ENCODE peak calls at places on chromosomes 11 and 22, in seven cellular contexts. A is substantia nigra; X is stimulated activated effector memory CD8-positive, alpha-beta T cell treated with anti-CD3 and anti-CD28 coated beads, Interleukin-12 subunit alpha, Interleukin-12 subunit beta, amount 100 ng/mL, for 72 hours; U is activated CD4-positive, alpha-beta memory T cell treated with anti-CD3 and anti-CD28 coated beads, Interleukin-2, amount 10 ng/mL, durations not matched to agents 7 days and 5 days; H is kidney; N is T47D; D is stimulated activated CD4-positive, alpha-beta T cell treated with anti-CD3 and anti-CD28 coated beads, Interleukin-1b, Interleukin-23, amount 100 ng/mL, for 1 hour. T is an unnamed sample.

GRCh38 chr22:41305646-41306045 is 4.3 kb downstream of the ZC3H7B start:
- DNase-seq in A (no peak), X (no peak), U (no peak), H (no peak), N (no peak), D (no peak), T (no peak)

GRCh38 chr11:46590740-46591606 is 2.9 kb downstream of the AMBRA1 start:
- DNase-seq in A (no peak), X (no peak), U (no peak), H (no peak), N (no peak), D (no peak), T (no peak)

GRCh38 chr11:64655901-64656601 is 65.0 kb downstream of the SLC22A12 start:
- DNase-seq in A (no peak), X (no peak), U (no peak), H (peak), N (no peak), D (no peak), T (no peak)

GRCh38 chr11:33598426-33599069 is 102.1 kb downstream of the C11orf91 start:
- DNase-seq in A (no peak), X (no peak), U (no peak), H (no peak), N (peak), D (no peak), T (no peak)

GRCh38 chr22:30887418-30887817 is 81.2 kb downstream of the MORC2 start:
- DNase-seq in A (no peak), X (no peak), U (no peak), H (peak), N (no peak), D (no peak), T (no peak)

GRCh38 chr11:83456075-83456474 is 169.9 kb upstream of the CCDC90B start:
- DNase-seq in A (no peak), X (no peak), U (no peak), H (no peak), N (no peak), D (no peak), T (no peak)

GRCh38 chr11:82043316-82043715 is 690.3 kb downstream of the FAM181B start:
- DNase-seq in A (no peak), X (no peak), U (no peak), H (no peak), N (peak), D (no peak), T (no peak)

GRCh38 chr11:68048681-68049508 is 10.1 kb downstream of the TCIRG1 start:
- DNase-seq in A (no peak), X (no peak), U (no peak), H (no peak), N (no peak), D (no peak), T (no peak)

GRCh38 chr11:118434553-118435232 is 1.6 kb upstream of the KMT2A start:
- DNase-seq in A (no peak), X (peak), U (peak), H (peak), N (peak), D (no peak), T (peak)

GRCh38 chr11:1640076-1640946 is 10.7 kb downstream of the KRTAP5-5 start:
- DNase-seq in A (no peak), X (no peak), U (peak), H (peak), N (peak), D (no peak), T (peak)

GRCh38 chr11:116641561-116642045 is 131.2 kb downstream of the BUD13 start:
- DNase-seq in A (no peak), X (no peak), U (peak), H (peak), N (peak), D (no peak), T (peak)

GRCh38 chr11:123195182-123196059 is at the start of gene CLMP:
- DNase-seq in A (no peak), X (no peak), U (no peak), H (peak), N (no peak), D (no peak), T (no peak)

GRCh38 chr22:19877626-19878339 is 23.1 kb upstream of the GNB1L start:
- DNase-seq in A (no peak), X (no peak), U (no peak), H (peak), N (no peak), D (no peak), T (no peak)

GRCh38 chr22:27919943-27920755 is 1.1 kb upstream of the PITPNB start:
- DNase-seq in A (no peak), X (no peak), U (no peak), H (no peak), N (peak), D (no peak), T (no peak)

GRCh38 chr11:57307666-57308270 is 17.0 kb downstream of the TNKS1BP1 start:
- DNase-seq in A (no peak), X (no peak), U (no peak), H (no peak), N (no peak), D (no peak), T (no peak)

GRCh38 chr11:22256876-22257275 is 64.0 kb downstream of the ANO5 start:
- DNase-seq in A (no peak), X (no peak), U (no peak), H (no peak), N (no peak), D (no peak), T (no peak)

GRCh38 chr22:45413368-45414211 is at the start of the genes RIBC2 and SMC1B:
- DNase-seq in A (no peak), X (peak), U (peak), H (peak), N (peak), D (peak), T (no peak)

GRCh38 chr11:71139516-71140205 is 112.7 kb downstream of the SHANK2 start:
- DNase-seq in A (peak), X (no peak), U (no peak), H (peak), N (peak), D (no peak), T (no peak)

GRCh38 chr11:69551963-69552362 is 70.5 kb downstream of the LINC01488 start:
- DNase-seq in A (no peak), X (no peak), U (no peak), H (no peak), N (no peak), D (no peak), T (no peak)

GRCh38 chr22:21714059-21714770 is 21.4 kb downstream of the YPEL1 start:
- DNase-seq in A (no peak), X (no peak), U (no peak), H (no peak), N (no peak), D (no peak), T (no peak)

GRCh38 chr11:11265994-11266606 is 87.0 kb downstream of the CSNK2A3 start:
- DNase-seq in A (no peak), X (peak), U (peak), H (no peak), N (peak), D (peak), T (peak)

GRCh38 chr11:110147965-110148709 is 54.9 kb downstream of the ZC3H12C start:
- DNase-seq in A (no peak), X (no peak), U (no peak), H (no peak), N (no peak), D (no peak), T (no peak)

GRCh38 chr11:36702330-36703054 is 104.5 kb upstream of the RAG2 start:
- DNase-seq in A (no peak), X (no peak), U (no peak), H (no peak), N (peak), D (no peak), T (peak)

GRCh38 chr11:111635706-111636045 is 33.4 kb downstream of the SIK2 start:
- DNase-seq in A (peak), X (no peak), U (no peak), H (no peak), N (no peak), D (no peak), T (no peak)

GRCh38 chr11:2826679-2827056 is 58.9 kb downstream of the CDKN1C start:
- DNase-seq in A (no peak), X (no peak), U (no peak), H (no peak), N (no peak), D (no peak), T (no peak)

GRCh38 chr11:18844753-18845367 is 53.3 kb upstream of the PTPN5 start:
- DNase-seq in A (no peak), X (no peak), U (no peak), H (no peak), N (peak), D (no peak), T (no peak)

GRCh38 chr11:119727523-119728081 is 1.4 kb downstream of the NECTIN1 start:
- DNase-seq in A (no peak), X (no peak), U (peak), H (no peak), N (peak), D (no peak), T (peak)

GRCh38 chr22:46537946-46538815 is 761 bp upstream of the CELSR1 start:
- DNase-seq in A (no peak), X (no peak), U (no peak), H (peak), N (peak), D (no peak), T (no peak)

T was measured in DND-41.